ENCODE peak calls at places on chromosome 13, in five cellular contexts. R is Calu3, X is adrenal gland, D is choroid plexus epithelial cell, L is NCI-H1417 treated with DMSO at 0.1 percent for 48 hours. O is an unnamed sample.
A peak's percentile ranks its signal among the peaks of the same experiment; 100 is the strongest.

GRCh38 chr13:84430015-84430414 is 547.7 kb upstream of the SLITRK1 start:
- DNase-seq in R (no peak), X (no peak), D (peak; percentile 67), L (no peak), O (peak; percentile 10)

GRCh38 chr13:111518161-111518791 is 197.8 kb downstream of the TEX29 start:
- DNase-seq in R (no peak), X (no peak), D (no peak), L (peak; percentile 85), O (no peak)

GRCh38 chr13:45564108-45564507 is 51.4 kb downstream of the ERICH6B start:
- DNase-seq in R (no peak), X (no peak), D (peak; percentile 78), L (no peak), O (peak; percentile 30)

GRCh38 chr13:99386911-99387788 is 80.0 kb upstream of the GPR183 start:
- DNase-seq in R (peak; percentile 16), X (peak; percentile 65), D (peak; percentile 37), L (no peak), O (peak; percentile 31)

GRCh38 chr13:50377726-50378270 is 362.6 kb downstream of the KCNRG start:
- DNase-seq in R (no peak), X (no peak), D (no peak), L (no peak), O (no peak)

GRCh38 chr13:71866173-71867091 is 572 bp downstream of the DACH1 start:
- DNase-seq in R (peak; percentile 22), X (peak; percentile 34), D (no peak), L (no peak), O (peak; percentile 21)

GRCh38 chr13:25468330-25469178 is 96.8 kb downstream of the ATP8A2 start:
- DNase-seq in R (no peak), X (peak; percentile 31), D (peak; percentile 12), L (no peak), O (peak; percentile 31)

GRCh38 chr13:65188691-65189090 is 2041.4 kb downstream of the PCDH9 start:
- DNase-seq in R (no peak), X (no peak), D (no peak), L (no peak), O (no peak)

GRCh38 chr13:82701021-82701420 is 1181.3 kb downstream of the SLITRK1 start:
- DNase-seq in R (no peak), X (no peak), D (no peak), L (no peak), O (no peak)

O was measured in Caki2.